ENCODE peak calls at places on chromosomes 7 and 10, in five cellular contexts. Z is T-helper 9 cell; T is fibroblast of the aortic adventitia; I is stimulated activated CD8-positive, alpha-beta memory T cell treated with anti-CD3 and anti-CD28 coated beads, Interleukin-2, amount 100 ng/mL, for 1 hour; L is gastrocnemius medialis. C is an unnamed sample.

GRCh38 chr10:72612203-72612826 is 13.6 kb downstream of the MICU1 start:
- DNase-seq in Z (no peak), T (peak; percentile 27), I (no peak), L (no peak), C (no peak)

GRCh38 chr7:99478464-99479440 is 6.1 kb downstream of the ZNF789 start:
- DNase-seq in Z (no peak), T (no peak), I (no peak), L (no peak), C (no peak)

GRCh38 chr7:78472519-78472918 is 673.9 kb downstream of the PHTF2 start:
- DNase-seq in Z (no peak), T (peak; percentile 41), I (no peak), L (no peak), C (no peak)

GRCh38 chr7:100632951-100633717 is 8.2 kb downstream of the TFR2 start:
- DNase-seq in Z (peak; percentile 46), T (no peak), I (peak; percentile 22), L (no peak), C (peak; percentile 38)

GRCh38 chr10:122251459-122252255 is 19.4 kb upstream of the BTBD16 start:
- DNase-seq in Z (no peak), T (no peak), I (no peak), L (no peak), C (no peak)

GRCh38 chr10:131843089-131843595 is 57.7 kb upstream of the PPP2R2D start:
- DNase-seq in Z (no peak), T (no peak), I (no peak), L (no peak), C (no peak)

GRCh38 chr10:91061608-91062007 is 140.7 kb upstream of the ANKRD1 start:
- DNase-seq in Z (no peak), T (no peak), I (no peak), L (no peak), C (no peak)

GRCh38 chr7:74134117-74134539 is 40.0 kb upstream of the EIF4H start:
- DNase-seq in Z (no peak), T (peak; percentile 32), I (no peak), L (no peak), C (no peak)

GRCh38 chr7:66583696-66584095 is 45.0 kb upstream of the KCTD7 start:
- DNase-seq in Z (no peak), T (no peak), I (no peak), L (no peak), C (no peak)

GRCh38 chr10:689433-690226 is at the start of gene DIP2C:
- DNase-seq in Z (no peak), T (peak; percentile 72), I (no peak), L (peak; percentile 52), C (no peak)

GRCh38 chr7:81687062-81687461 is 82.8 kb downstream of the HGF start:
- DNase-seq in Z (no peak), T (no peak), I (no peak), L (no peak), C (no peak)

GRCh38 chr7:22156205-22156604 is 200.7 kb downstream of the RAPGEF5 start:
- DNase-seq in Z (no peak), T (peak; percentile 68), I (no peak), L (no peak), C (no peak)

GRCh38 chr10:5619366-5620211 is 46.8 kb downstream of the ASB13 start:
- DNase-seq in Z (no peak), T (peak; percentile 75), I (no peak), L (no peak), C (no peak)

GRCh38 chr10:10677479-10677878 is 340.2 kb upstream of the CELF2 start:
- DNase-seq in Z (no peak), T (peak; percentile 84), I (no peak), L (peak; percentile 61), C (no peak)

GRCh38 chr10:22774102-22774501 is 59.7 kb upstream of the PIP4K2A start:
- DNase-seq in Z (no peak), T (no peak), I (no peak), L (no peak), C (no peak)

GRCh38 chr10:109018892-109019507 is 904.3 kb downstream of the XPNPEP1 start:
- DNase-seq in Z (no peak), T (peak; percentile 26), I (no peak), L (no peak), C (no peak)

GRCh38 chr7:42210333-42210732 is 26.7 kb downstream of the GLI3 start:
- DNase-seq in Z (no peak), T (no peak), I (no peak), L (no peak), C (no peak)

GRCh38 chr10:69408318-69409175 is 8.2 kb downstream of the TACR2 start:
- DNase-seq in Z (peak; percentile 90), T (peak; percentile 96), I (peak; percentile 75), L (peak; percentile 92), C (peak; percentile 79)

GRCh38 chr10:11147723-11148122 is 130.1 kb downstream of the CELF2 start:
- DNase-seq in Z (peak; percentile 15), T (no peak), I (no peak), L (peak; percentile 35), C (no peak)

GRCh38 chr7:112173214-112173905 is 32.8 kb downstream of the DOCK4 start:
- DNase-seq in Z (no peak), T (no peak), I (no peak), L (no peak), C (no peak)

GRCh38 chr7:3605222-3605621 is 304.2 kb downstream of the SDK1 start:
- DNase-seq in Z (no peak), T (no peak), I (no peak), L (no peak), C (no peak)

GRCh38 chr10:35377050-35377723 is 40.9 kb downstream of the CCNY start:
- DNase-seq in Z (no peak), T (no peak), I (no peak), L (no peak), C (no peak)

GRCh38 chr10:102643346-102644065 is 773 bp upstream of the TRIM8 start:
- DNase-seq in Z (peak; percentile 22), T (peak; percentile 78), I (no peak), L (peak; percentile 79), C (no peak)

GRCh38 chr10:126268104-126268900 is 120.0 kb downstream of the ADAM12 start:
- DNase-seq in Z (no peak), T (no peak), I (no peak), L (no peak), C (no peak)

GRCh38 chr7:1300636-1301035 is 68.0 kb downstream of the UNCX start:
- DNase-seq in Z (no peak), T (no peak), I (no peak), L (no peak), C (no peak)

GRCh38 chr10:15802375-15802949 is 57.8 kb downstream of the MINDY3 start:
- DNase-seq in Z (no peak), T (no peak), I (no peak), L (no peak), C (no peak)

GRCh38 chr10:118725784-118726507 is 28.8 kb downstream of the CACUL1 start:
- DNase-seq in Z (no peak), T (peak; percentile 36), I (no peak), L (no peak), C (no peak)

GRCh38 chr7:88455696-88456095 is 149.0 kb upstream of the STEAP4 start:
- DNase-seq in Z (no peak), T (no peak), I (no peak), L (no peak), C (no peak)

GRCh38 chr10:122139226-122139625 is 131.9 kb upstream of the BTBD16 start:
- DNase-seq in Z (no peak), T (no peak), I (no peak), L (no peak), C (no peak)

GRCh38 chr7:17782216-17782549 is 158.1 kb downstream of the SNX13 start:
- DNase-seq in Z (no peak), T (no peak), I (no peak), L (no peak), C (no peak)

GRCh38 chr7:78212476-78213060 is 414.0 kb downstream of the PHTF2 start:
- DNase-seq in Z (no peak), T (no peak), I (no peak), L (no peak), C (no peak)

GRCh38 chr10:98267894-98268693 is at the start of gene LOXL4:
- DNase-seq in Z (no peak), T (peak; percentile 37), I (no peak), L (peak; percentile 42), C (no peak)

GRCh38 chr7:32879460-32879859 is 12.1 kb downstream of the KBTBD2 start:
- DNase-seq in Z (no peak), T (peak; percentile 31), I (no peak), L (no peak), C (no peak)

GRCh38 chr7:36129048-36129534 is 24.0 kb upstream of the EEPD1 start:
- DNase-seq in Z (no peak), T (peak; percentile 60), I (no peak), L (peak; percentile 80), C (no peak)

GRCh38 chr7:137146552-137146961 is 197.0 kb downstream of the PTN start:
- DNase-seq in Z (no peak), T (peak; percentile 67), I (no peak), L (no peak), C (no peak)

GRCh38 chr7:129188892-129189660 is 643 bp downstream of the SMO start:
- DNase-seq in Z (no peak), T (no peak), I (no peak), L (no peak), C (no peak)

GRCh38 chr7:150367677-150368097 is 935 bp upstream of the REPIN1 start:
- DNase-seq in Z (no peak), T (no peak), I (no peak), L (no peak), C (no peak)

C was measured in activated T-helper 1 cell treated with anti-CD3 and anti-CD28 coated beads, Interleukin-2, amount 50 U/mL, for 16 hours.